ENCODE peak calls at places on chromosome 6, in nine cellular contexts. Z is hepatocyte, R is body of pancreas, O is aorta, U is WERI-Rb-1, I is neuronal stem cell, F is psoas muscle, W is tibial artery, Q is K562. N is an unnamed sample.
A peak's percentile ranks its signal among the peaks of the same experiment; 100 is the strongest.

GRCh38 chr6:12417191-12417590 is 127.0 kb downstream of the EDN1 start:
- DNase-seq in O (no peak), U (no peak), I (no peak), Q (no peak), F (no peak), W (no peak), Z (no peak), R (no peak), N (no peak)

GRCh38 chr6:43838276-43839036 is 68.4 kb downstream of the VEGFA start:
- DNase-seq in O (peak; percentile 68), W (no peak), U (peak; percentile 64), Q (peak; percentile 81), Z (peak; percentile 78), R (peak; percentile 69), I (no peak), F (peak; percentile 60), N (no peak)

GRCh38 chr6:108622601-108623335 is 62.1 kb downstream of the FOXO3 start:
- DNase-seq in Z (peak; percentile 63), U (peak; percentile 25), Q (peak; percentile 23), O (peak; percentile 78), F (peak; percentile 60), R (no peak), I (no peak), W (peak; percentile 82), N (peak; percentile 79)

GRCh38 chr6:106158816-106159215 is 72.7 kb downstream of the PRDM1 start:
- DNase-seq in R (no peak), Z (no peak), F (no peak), U (no peak), Q (no peak), W (no peak), O (no peak), I (no peak), N (no peak)

GRCh38 chr6:106039836-106040592 is 46.1 kb upstream of the PRDM1 start:
- DNase-seq in Q (no peak), O (no peak), U (peak; percentile 70), R (no peak), F (no peak), W (no peak), I (no peak), Z (no peak), N (no peak)

GRCh38 chr6:57063847-57064246 is 17.4 kb downstream of the KIAA1586 start:
- DNase-seq in Z (no peak), Q (no peak), F (no peak), U (no peak), O (no peak), R (no peak), W (no peak), I (no peak), N (no peak)

GRCh38 chr6:40986871-40987270 is 52.1 kb downstream of the UNC5CL start:
- DNase-seq in U (no peak), F (no peak), Q (no peak), O (no peak), W (no peak), R (no peak), I (no peak), Z (no peak), N (no peak)

GRCh38 chr6:71965404-71965803 is 79.1 kb downstream of the RIMS1 start:
- DNase-seq in R (no peak), Q (no peak), I (no peak), O (no peak), Z (no peak), W (no peak), U (no peak), F (no peak), N (no peak)

GRCh38 chr6:111579816-111580215 is 25.9 kb downstream of the TRAF3IP2 start:
- DNase-seq in O (no peak), F (no peak), W (no peak), U (no peak), Z (no peak), I (no peak), R (no peak), Q (no peak), N (no peak)

GRCh38 chr6:37868447-37868825 is 48.9 kb downstream of the ZFAND3 start:
- DNase-seq in Z (no peak), I (no peak), O (no peak), Q (no peak), R (no peak), F (no peak), U (no peak), W (no peak), N (no peak)

GRCh38 chr6:73523434-73524123 is 2.7 kb upstream of the EEF1A1 start:
- DNase-seq in R (peak; percentile 84), O (peak; percentile 72), Q (peak; percentile 93), I (no peak), F (peak; percentile 41), Z (peak; percentile 55), U (no peak), W (peak; percentile 73), N (peak; percentile 78)

GRCh38 chr6:27138837-27139752 is 108.4 kb upstream of the PRSS16 start:
- DNase-seq in W (no peak), O (peak; percentile 68), Q (peak; percentile 95), F (no peak), R (peak; percentile 10), I (peak; percentile 72), U (no peak), Z (peak; percentile 65), N (no peak)

GRCh38 chr6:69061066-69061465 is 426.0 kb downstream of the ADGRB3 start:
- DNase-seq in O (no peak), R (no peak), Z (no peak), I (no peak), U (no peak), Q (no peak), F (no peak), W (no peak), N (no peak)

GRCh38 chr6:131918650-131919355 is 32.4 kb downstream of the CCN2 start:
- DNase-seq in Z (no peak), U (no peak), Q (no peak), I (no peak), O (no peak), F (no peak), R (no peak), W (no peak), N (no peak)

GRCh38 chr6:54428437-54428836 is 120.2 kb downstream of the TINAG start:
- DNase-seq in W (no peak), F (no peak), U (no peak), I (no peak), O (no peak), Z (no peak), Q (no peak), R (no peak), N (no peak)

GRCh38 chr6:19949155-19949554 is 112.0 kb downstream of the ID4 start:
- DNase-seq in O (no peak), U (no peak), F (no peak), W (no peak), Z (no peak), I (no peak), R (no peak), Q (no peak), N (no peak)

GRCh38 chr6:128521302-128521632 is 868 bp upstream of the PTPRK start:
- DNase-seq in I (no peak), Z (no peak), F (no peak), U (no peak), O (no peak), W (no peak), R (no peak), Q (no peak), N (no peak)
- H3K4me3 ChIP-seq in I (no peak overlapping the region), Z (peak overlapping the region; percentile 71), F (peak overlapping the region; percentile 91), U (peak overlapping the region; percentile 95), O (peak overlapping the region; percentile 78), W (peak overlapping the region; percentile 92), R (peak overlapping the region; percentile 37), Q (no peak overlapping the region), N (peak overlapping the region; percentile 94)

DNA sequence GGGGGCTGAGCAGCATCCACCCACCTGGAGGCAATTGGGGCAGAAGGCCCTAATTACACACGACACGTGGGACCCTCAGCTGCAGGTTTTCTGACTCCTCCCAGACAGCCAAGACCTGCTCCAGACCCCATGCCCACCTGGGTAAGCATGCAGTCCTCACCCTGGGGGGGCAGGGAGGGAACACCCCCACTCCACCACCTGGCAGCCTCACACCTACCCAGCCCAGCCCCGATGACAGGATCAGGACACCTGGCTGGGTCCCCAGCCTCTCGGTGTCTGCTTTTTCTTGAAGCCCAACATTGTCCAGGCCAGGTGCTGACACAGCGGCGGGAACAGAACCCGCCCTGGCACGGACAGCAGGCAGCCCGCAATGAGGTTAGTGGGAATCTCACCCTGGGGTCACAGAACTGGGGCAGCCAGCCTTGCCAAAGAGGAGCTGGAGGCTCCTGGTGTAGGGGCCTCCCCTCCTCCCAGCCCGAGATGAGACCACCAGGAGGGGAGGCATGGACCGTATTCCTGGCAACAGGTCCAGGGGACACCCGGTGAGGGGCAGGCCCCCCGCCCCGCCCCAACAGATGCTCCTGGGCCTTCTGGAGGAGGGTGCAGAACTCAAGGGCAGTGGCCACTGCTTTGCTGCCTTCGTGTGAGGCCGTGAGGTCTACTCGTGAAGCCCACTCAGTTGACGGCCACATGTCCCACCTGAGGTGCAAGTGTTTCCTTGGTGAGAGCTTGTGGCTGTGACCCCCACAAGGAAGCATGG is 103.8 kb downstream of the DLL1 start:
- DNase-seq in W (no peak), Q (no peak), F (no peak), R (no peak), O (no peak), I (no peak), U (no peak), Z (no peak), N (peak; percentile 55)
- H3K27ac ChIP-seq in W (no peak overlapping the region), Q (no peak overlapping the region), F (no peak overlapping the region), R (no peak overlapping the region), O (no peak overlapping the region), I (no peak overlapping the region), U (no peak overlapping the region), Z (no peak overlapping the region), N (no peak overlapping the region)

GRCh38 chr6:6674872-6675271 is 86.4 kb downstream of the LY86 start:
- DNase-seq in O (no peak), R (no peak), F (no peak), Q (peak; percentile 73), U (peak; percentile 50), I (no peak), Z (no peak), W (no peak), N (no peak)

GRCh38 chr6:6679633-6680032 is 91.1 kb downstream of the LY86 start:
- DNase-seq in W (no peak), U (no peak), I (no peak), O (no peak), Z (no peak), F (no peak), R (no peak), Q (no peak), N (no peak)

GRCh38 chr6:6678185-6678671 is 89.7 kb downstream of the LY86 start:
- DNase-seq in U (no peak), Q (peak; percentile 66), O (no peak), Z (peak; percentile 74), F (no peak), W (no peak), R (no peak), I (no peak), N (no peak)

GRCh38 chr6:6678811-6679210 is 90.3 kb downstream of the LY86 start:
- DNase-seq in Q (no peak), F (no peak), O (no peak), Z (no peak), W (no peak), U (no peak), I (no peak), R (no peak), N (no peak)

GRCh38 chr6:6676910-6677441 is 88.5 kb downstream of the LY86 start:
- DNase-seq in U (peak; percentile 90), F (peak; percentile 72), I (peak; percentile 85), O (peak; percentile 80), Q (peak; percentile 91), Z (peak; percentile 81), W (peak; percentile 83), R (peak; percentile 84), N (no peak)
- H3K4me3 ChIP-seq in U (no peak overlapping the region), F (no peak overlapping the region), I (peak overlapping the region; percentile 1), O (no peak overlapping the region), Q (no peak overlapping the region), Z (no peak overlapping the region), W (no peak overlapping the region), R (no peak overlapping the region), N (no peak overlapping the region)

GRCh38 chr6:169341065-169341464 is 87.4 kb upstream of the THBS2 start:
- DNase-seq in Q (no peak), I (no peak), Z (no peak), U (no peak), W (no peak), O (no peak), R (no peak), F (no peak), N (no peak)
- H3K27ac ChIP-seq in Q (no peak overlapping the region), I (no peak overlapping the region), Z (no peak overlapping the region), U (no peak overlapping the region), W (no peak overlapping the region), O (no peak overlapping the region), R (no peak overlapping the region), F (no peak overlapping the region), N (no peak overlapping the region)

N was measured in coronary artery.